ENCODE peak calls at places on chromosomes 7 and 10, in seven cellular contexts. A is activated naive CD4-positive, alpha-beta T cell; D is stimulated activated CD8-positive, alpha-beta memory T cell treated with anti-CD3 and anti-CD28 coated beads, Interleukin-12 subunit alpha, Interleukin-12 subunit beta, amount 100 ng/mL, for 4 hours; O is endothelial cell; U is cardiac muscle cell; S is hepatocyte; G is NAMALWA. P is an unnamed sample.

GRCh38 chr10:129897851-129898463 is 66.1 kb downstream of the EBF3 start:
- DNase-seq in A (no peak), D (no peak), O (no peak), U (no peak), S (no peak), G (no peak), P (no peak)

GRCh38 chr10:76435154-76435553 is 1003.7 kb downstream of the LRMDA start:
- DNase-seq in A (no peak), D (no peak), O (no peak), U (no peak), S (no peak), G (no peak), P (no peak)

GRCh38 chr10:103451091-103451801 is 924 bp downstream of the CALHM2 start:
- DNase-seq in A (peak), D (no peak), O (no peak), U (peak), S (no peak), G (no peak), P (peak)

GRCh38 chr7:16071246-16071857 is 350.0 kb downstream of the CRPPA start:
- DNase-seq in A (no peak), D (no peak), O (peak), U (peak), S (peak), G (peak), P (peak)

GRCh38 chr7:41046221-41046761 is 656.6 kb downstream of the INHBA start:
- DNase-seq in A (no peak), D (no peak), O (no peak), U (peak), S (no peak), G (no peak), P (no peak)

GRCh38 chr7:30327813-30328212 is 43.4 kb downstream of the ZNRF2 start:
- DNase-seq in A (no peak), D (no peak), O (no peak), U (peak), S (no peak), G (no peak), P (no peak)

GRCh38 chr7:14195079-14195478 is 205.6 kb upstream of the ETV1 start:
- DNase-seq in A (no peak), D (no peak), O (no peak), U (no peak), S (no peak), G (no peak), P (no peak)

GRCh38 chr10:90777614-90778013 is 80.2 kb downstream of the HTR7 start:
- DNase-seq in A (no peak), D (no peak), O (peak), U (peak), S (no peak), G (no peak), P (peak)

GRCh38 chr7:139446051-139446890 is 37.2 kb downstream of the KLRG2 start:
- DNase-seq in A (no peak), D (no peak), O (no peak), U (no peak), S (no peak), G (no peak), P (no peak)

GRCh38 chr7:92244803-92245486 is 769 bp downstream of the KRIT1 start:
- DNase-seq in A (no peak), D (no peak), O (no peak), U (peak), S (no peak), G (peak), P (no peak)

GRCh38 chr7:145884716-145885514 is 231.7 kb upstream of the CNTNAP2 start:
- DNase-seq in A (no peak), D (no peak), O (no peak), U (no peak), S (no peak), G (peak), P (peak)

GRCh38 chr10:93859049-93859655 is 34.6 kb upstream of the SLC35G1 start:
- DNase-seq in A (no peak), D (no peak), O (no peak), U (peak), S (no peak), G (peak), P (peak)

GRCh38 chr7:37342665-37343471 is 105.8 kb downstream of the ELMO1 start:
- DNase-seq in A (peak), D (peak), O (peak), U (no peak), S (no peak), G (peak), P (peak)

GRCh38 chr10:75276029-75276872 is 40.5 kb upstream of the COMTD1 start:
- DNase-seq in A (no peak), D (no peak), O (no peak), U (peak), S (no peak), G (no peak), P (no peak)

GRCh38 chr7:16846611-16847165 is 35.1 kb downstream of the AGR3 start:
- DNase-seq in A (no peak), D (no peak), O (no peak), U (no peak), S (no peak), G (no peak), P (no peak)

GRCh38 chr7:116499168-116500070 is at the start of gene CAV2:
- DNase-seq in A (no peak), D (peak), O (peak), U (peak), S (peak), G (no peak), P (peak)

GRCh38 chr10:97718659-97719142 is 5.2 kb downstream of the MARVELD1 start:
- DNase-seq in A (no peak), D (no peak), O (no peak), U (peak), S (peak), G (no peak), P (no peak)

GRCh38 chr7:33692956-33693355 is 212.4 kb upstream of the BMPER start:
- DNase-seq in A (no peak), D (no peak), O (no peak), U (peak), S (no peak), G (no peak), P (no peak)

GRCh38 chr10:88028654-88029053 is 165.2 kb downstream of the PTEN start:
- DNase-seq in A (no peak), D (no peak), O (no peak), U (no peak), S (peak), G (no peak), P (no peak)

GRCh38 chr10:13938940-13939339 is 352.2 kb downstream of the PRPF18 start:
- DNase-seq in A (no peak), D (no peak), O (no peak), U (no peak), S (no peak), G (no peak), P (no peak)

GRCh38 chr10:31604141-31604540 is 285.1 kb downstream of the ZEB1 start:
- DNase-seq in A (no peak), D (no peak), O (no peak), U (peak), S (peak), G (no peak), P (no peak)

GRCh38 chr7:78265486-78265885 is 466.9 kb downstream of the PHTF2 start:
- DNase-seq in A (no peak), D (no peak), O (no peak), U (no peak), S (no peak), G (no peak), P (no peak)